ENCODE peak calls at places on chromosomes 12 and 14, in six cellular contexts. U is foreskin fibroblast, Y is GM06990, H is neural progenitor cell, L is A549, Q is fibroblast of mammary gland. Z is an unnamed sample.

GRCh38 chr14:102822311-102822863 is 45.1 kb downstream of the TRAF3 start:
- DNase-seq in U (peak; percentile 45), Y (peak; percentile 74), H (no peak), L (no peak), Q (peak; percentile 64), Z (no peak)

GRCh38 chr12:113831016-113831415 is 135.1 kb downstream of the RBM19 start:
- DNase-seq in U (peak; percentile 63), Y (no peak), H (no peak), L (no peak), Q (peak; percentile 8), Z (no peak)

GRCh38 chr14:56400426-56400825 is 179.2 kb upstream of the TMEM260 start:
- DNase-seq in U (no peak), Y (no peak), H (no peak), L (no peak), Q (no peak), Z (no peak)

GRCh38 chr12:38892976-38893375 is 12.4 kb downstream of the CPNE8 start:
- DNase-seq in U (no peak), Y (no peak), H (no peak), L (no peak), Q (no peak), Z (no peak)

GRCh38 chr12:5073838-5074237 is 30.2 kb downstream of the KCNA5 start:
- DNase-seq in U (peak; percentile 46), Y (no peak), H (peak; percentile 57), L (no peak), Q (peak; percentile 4), Z (no peak)

GRCh38 chr12:12779529-12779928 is 5.9 kb upstream of the APOLD1 start:
- DNase-seq in U (peak; percentile 88), Y (no peak), H (no peak), L (peak; percentile 58), Q (peak; percentile 92), Z (peak; percentile 72)

GRCh38 chr12:6276936-6277615 is 33.4 kb upstream of the PLEKHG6 start:
- DNase-seq in U (peak; percentile 31), Y (no peak), H (peak; percentile 34), L (no peak), Q (no peak), Z (no peak)

GRCh38 chr14:103319422-103319821 is 14.6 kb upstream of the EIF5 start:
- DNase-seq in U (no peak), Y (no peak), H (no peak), L (no peak), Q (no peak), Z (no peak)

GRCh38 chr12:110934093-110934852 is 13.9 kb upstream of the MYL2 start:
- DNase-seq in U (no peak), Y (no peak), H (peak; percentile 38), L (peak; percentile 80), Q (no peak), Z (no peak)

GRCh38 chr12:120696599-120696998 is 9.7 kb downstream of the MLEC start:
- DNase-seq in U (no peak), Y (no peak), H (no peak), L (no peak), Q (no peak), Z (no peak)

GRCh38 chr14:94310248-94310647 is 12.9 kb downstream of the SERPINA6 start:
- DNase-seq in U (no peak), Y (no peak), H (no peak), L (no peak), Q (no peak), Z (no peak)

GRCh38 chr12:90245396-90245795 is 536.8 kb upstream of the ATP2B1 start:
- DNase-seq in U (no peak), Y (no peak), H (no peak), L (no peak), Q (no peak), Z (no peak)

GRCh38 chr12:85996280-85996679 is 122.2 kb downstream of the NTS start:
- DNase-seq in U (no peak), Y (no peak), H (no peak), L (no peak), Q (no peak), Z (no peak)

GRCh38 chr12:113119980-113120669 is 15.4 kb downstream of the RASAL1 start:
- DNase-seq in U (no peak), Y (no peak), H (peak; percentile 36), L (no peak), Q (no peak), Z (no peak)

GRCh38 chr12:105317942-105318614 is 12.4 kb upstream of the C12orf75 start:
- DNase-seq in U (no peak), Y (no peak), H (no peak), L (no peak), Q (no peak), Z (no peak)

GRCh38 chr12:84201976-84202375 is 710.6 kb downstream of the SLC6A15 start:
- DNase-seq in U (peak; percentile 2), Y (no peak), H (no peak), L (no peak), Q (no peak), Z (no peak)

GRCh38 chr12:111597731-111598636 is 1.1 kb downstream of the ATXN2 start:
- DNase-seq in U (peak; percentile 61), Y (peak; percentile 52), H (peak; percentile 68), L (peak; percentile 50), Q (no peak), Z (no peak)

GRCh38 chr12:82708507-82708906 is 21.8 kb downstream of the TMTC2 start:
- DNase-seq in U (peak; percentile 36), Y (no peak), H (peak; percentile 64), L (no peak), Q (no peak), Z (no peak)

GRCh38 chr14:24182110-24182882 is 6.3 kb downstream of the IPO4 start:
- DNase-seq in U (no peak), Y (no peak), H (no peak), L (no peak), Q (no peak), Z (no peak)

GRCh38 chr12:47896633-47897032 is 8.2 kb downstream of the VDR start:
- DNase-seq in U (no peak), Y (no peak), H (no peak), L (peak; percentile 22), Q (no peak), Z (no peak)

GRCh38 chr14:92922883-92923743 is at the start of gene CHGA:
- DNase-seq in U (peak; percentile 70), Y (peak; percentile 38), H (peak; percentile 92), L (peak; percentile 60), Q (peak; percentile 29), Z (no peak)

DNA sequence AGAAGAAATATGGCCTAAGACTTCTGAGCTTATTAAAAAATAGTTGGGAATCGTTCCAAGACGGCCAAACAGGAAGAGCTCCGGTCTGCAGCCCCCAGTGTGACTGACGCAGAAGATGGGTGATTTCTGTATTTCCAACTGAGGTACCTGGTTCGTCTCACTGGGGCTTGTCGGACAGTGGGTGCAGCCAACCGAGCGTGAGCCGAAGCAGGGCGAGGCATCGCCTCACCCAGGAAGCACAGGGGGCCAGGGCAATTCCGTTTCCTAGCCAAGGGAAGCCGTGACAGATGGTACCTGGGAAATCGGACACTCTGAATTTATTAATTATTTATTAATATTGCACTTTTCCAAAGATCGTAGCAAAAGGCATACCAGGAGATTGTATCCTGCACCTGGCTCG is 857.8 kb downstream of the C12orf50 start:
- DNase-seq in U (no peak), Y (no peak), H (no peak), L (no peak), Q (no peak), Z (no peak)
- H3K4me3 ChIP-seq in U (no peak overlapping the region), Y (no peak overlapping the region), H (no peak overlapping the region), L (no peak overlapping the region), Q (no peak overlapping the region), Z (no peak overlapping the region)

DNA sequence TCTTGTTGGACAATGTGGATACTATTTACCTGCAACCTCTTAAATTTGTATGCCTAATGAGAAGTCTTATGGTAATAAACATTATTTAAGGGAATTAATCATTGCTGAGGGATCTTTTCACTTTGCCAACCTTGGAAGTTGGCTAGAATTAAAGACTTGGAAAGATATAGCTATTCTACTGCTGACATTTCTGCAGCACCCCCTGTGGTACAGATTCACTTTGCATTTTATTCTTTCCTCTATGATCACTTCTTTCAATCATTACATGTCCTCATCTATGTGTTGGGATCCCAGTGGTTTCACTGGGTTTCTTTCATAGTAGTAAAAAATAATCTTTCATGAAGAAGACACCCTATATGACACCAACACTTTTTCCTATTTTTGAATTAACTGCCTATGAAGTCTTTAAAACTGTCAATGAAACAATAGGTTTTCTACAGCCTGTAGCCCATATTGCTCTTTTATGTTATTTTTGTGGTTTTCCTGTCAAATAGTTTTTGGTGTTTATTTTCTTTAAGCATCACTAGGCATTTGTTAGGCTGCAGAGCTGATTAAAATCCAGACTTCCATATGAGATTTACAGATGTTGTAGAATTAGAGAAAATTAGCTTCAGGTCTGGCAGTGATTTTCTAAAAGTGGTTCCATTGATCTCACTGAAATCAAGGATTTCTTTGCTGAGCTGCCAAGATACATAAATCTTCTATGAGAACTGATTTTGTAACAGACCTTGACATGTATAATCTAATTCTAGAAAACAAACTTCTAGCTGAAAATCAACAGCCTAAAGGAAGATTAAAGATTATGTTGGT is 256.1 kb downstream of the NAV3 start:
- DNase-seq in U (no peak), Y (no peak), H (no peak), L (peak; percentile 1), Q (no peak), Z (no peak)
- TF ChIP-seq CTCF in U (no peak), Y (no peak), H (peak; percentile 19), L (no peak), Q (peak; percentile 29), Z (no peak)

DNA sequence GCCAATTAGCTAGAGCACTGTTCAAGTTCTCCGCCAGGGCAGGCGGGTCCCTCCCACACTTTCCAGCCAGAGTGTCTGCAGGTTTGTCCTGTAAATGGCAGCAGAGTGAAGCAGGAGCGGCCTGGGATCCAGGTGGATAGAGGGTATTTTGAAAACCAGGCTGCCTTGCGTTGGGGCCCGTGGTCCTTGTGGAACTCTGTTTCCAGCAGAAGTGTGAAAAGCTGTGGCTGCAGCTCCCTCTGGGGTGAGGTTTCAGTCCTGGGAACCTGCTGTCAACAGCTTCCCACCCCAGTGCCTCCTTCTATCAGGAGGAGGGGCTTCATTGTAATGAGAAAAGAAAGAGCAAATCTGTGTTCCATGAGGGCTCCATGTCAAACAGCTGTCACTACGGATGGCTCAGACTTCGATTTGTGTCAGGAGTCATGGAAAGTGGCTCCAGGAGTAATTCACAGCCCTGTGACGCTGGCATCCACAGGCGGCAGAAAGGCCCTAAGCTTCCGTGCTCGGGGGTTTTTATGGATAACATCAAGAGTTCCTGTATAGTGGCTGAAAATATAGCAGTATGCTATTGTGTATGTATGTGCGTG is 210.6 kb upstream of the TMEM132C start:
- DNase-seq in U (no peak), Y (no peak), H (peak; percentile 17), L (no peak), Q (no peak), Z (no peak)
- H3K4me3 ChIP-seq in U (no peak overlapping the region), Y (no peak overlapping the region), H (no peak overlapping the region), L (no peak overlapping the region), Q (no peak overlapping the region), Z (no peak overlapping the region)

GRCh38 chr12:127677537-127678131 is 589.3 kb upstream of the TMEM132C start:
- DNase-seq in U (peak; percentile 91), Y (peak; percentile 2), H (peak; percentile 92), L (peak; percentile 36), Q (peak; percentile 76), Z (peak; percentile 60)
- TF ChIP-seq CTCF in U (peak; percentile 81), Y (peak; percentile 62), H (peak; percentile 87), L (peak; percentile 52), Q (peak; percentile 76), Z (peak; percentile 77)